ENCODE peak calls at places on chromosomes 13 and 19, in six cellular contexts. G is uterus, F is sigmoid colon, M is fibroblast of mammary gland, R is spleen, Y is GM12865. C is an unnamed sample.

GRCh38 chr13:80074143-80074752 is 266.7 kb downstream of the SPRY2 start:
- DNase-seq in R (no peak), F (no peak), M (no peak), Y (no peak), G (no peak), C (no peak)

GRCh38 chr19:53102701-53103140 is 501 bp downstream of the ZNF160 start:
- DNase-seq in G (peak; percentile 26), R (peak; percentile 86), F (peak; percentile 68), Y (peak; percentile 66), M (peak; percentile 32), C (no peak)

GRCh38 chr19:55473613-55474012 is 2.8 kb upstream of the ZNF628 start:
- DNase-seq in R (no peak), F (no peak), Y (no peak), M (peak; percentile 66), G (no peak), C (no peak)

GRCh38 chr19:16661480-16662034 is 618 bp downstream of the TMEM38A start:
- DNase-seq in M (no peak), R (no peak), F (peak; percentile 76), Y (peak; percentile 87), G (peak; percentile 37), C (no peak)

GRCh38 chr13:29589234-29589633 is 6.3 kb downstream of the SLC7A1 start:
- DNase-seq in F (no peak), G (no peak), Y (no peak), M (peak; percentile 25), R (no peak), C (no peak)

GRCh38 chr13:74129500-74130144 is 4.6 kb downstream of the KLF12 start:
- DNase-seq in M (peak; percentile 52), Y (peak; percentile 60), R (no peak), G (no peak), F (no peak), C (no peak)

GRCh38 chr19:31220540-31220939 is 128.7 kb downstream of the TSHZ3 start:
- DNase-seq in R (no peak), F (no peak), G (no peak), Y (no peak), M (peak; percentile 33), C (no peak)

GRCh38 chr19:41951686-41952172 is 7.4 kb downstream of the RABAC1 start:
- DNase-seq in Y (peak; percentile 87), M (peak; percentile 70), R (peak; percentile 94), G (peak; percentile 74), F (peak; percentile 86), C (no peak)

GRCh38 chr13:37918116-37919100 is 48.8 kb upstream of the TRPC4 start:
- DNase-seq in M (no peak), G (peak; percentile 59), R (no peak), F (no peak), Y (no peak), C (no peak)

GRCh38 chr13:34805347-34805746 is 136.7 kb upstream of the NBEA start:
- DNase-seq in Y (no peak), R (no peak), G (no peak), M (no peak), F (no peak), C (no peak)

GRCh38 chr19:7468840-7469239 is 20.0 kb downstream of the PEX11G start:
- DNase-seq in F (no peak), R (no peak), M (no peak), Y (no peak), G (no peak), C (no peak)

GRCh38 chr13:84430441-84430840 is 548.2 kb upstream of the SLITRK1 start:
- DNase-seq in G (no peak), Y (no peak), M (no peak), R (no peak), F (no peak), C (no peak)

GRCh38 chr13:31016342-31017325 is 84.2 kb downstream of the TEX26 start:
- DNase-seq in G (no peak), Y (no peak), M (no peak), F (no peak), R (no peak), C (no peak)

GRCh38 chr13:101204270-101205011 is 211.9 kb downstream of the NALCN start:
- DNase-seq in G (no peak), M (peak; percentile 4), Y (no peak), R (no peak), F (no peak), C (peak; percentile 5)

GRCh38 chr13:40440990-40441820 is 225.2 kb downstream of the FOXO1 start:
- DNase-seq in Y (no peak), F (peak; percentile 92), R (peak; percentile 84), M (peak; percentile 69), G (peak; percentile 78), C (no peak)

GRCh38 chr13:98478134-98479129 is 98.5 kb downstream of the STK24 start:
- DNase-seq in M (peak; percentile 54), Y (peak; percentile 89), F (no peak), G (no peak), R (no peak), C (no peak)

GRCh38 chr13:39385621-39386231 is 217.3 kb downstream of the LHFPL6 start:
- DNase-seq in G (no peak), R (no peak), M (no peak), F (no peak), Y (no peak), C (no peak)

GRCh38 chr19:13029893-13030292 is 34.6 kb downstream of the NFIX start:
- DNase-seq in M (no peak), Y (peak; percentile 23), R (no peak), F (peak; percentile 73), G (no peak), C (no peak)

GRCh38 chr19:44303976-44304568 is 753 bp downstream of the ZNF235 start:
- DNase-seq in R (no peak), G (no peak), Y (peak; percentile 3), M (peak; percentile 47), F (no peak), C (no peak)

GRCh38 chr13:107832521-107833095 is 382.7 kb downstream of the LIG4 start:
- DNase-seq in Y (no peak), F (no peak), G (no peak), R (no peak), M (no peak), C (no peak)

GRCh38 chr13:46143239-46143701 is 38.4 kb upstream of the CPB2 start:
- DNase-seq in M (no peak), Y (no peak), R (no peak), G (no peak), F (no peak), C (no peak)

GRCh38 chr13:46145950-46146349 is 36.0 kb downstream of the LCP1 start:
- DNase-seq in F (no peak), R (no peak), M (no peak), G (no peak), Y (no peak), C (no peak)

GRCh38 chr13:46149272-46150133 is 32.5 kb downstream of the LCP1 start:
- DNase-seq in G (no peak), Y (no peak), M (peak; percentile 38), R (no peak), F (no peak), C (no peak)

GRCh38 chr13:46150134-46150693 is 31.8 kb downstream of the LCP1 start:
- DNase-seq in F (no peak), R (no peak), Y (no peak), G (no peak), M (no peak), C (no peak)

GRCh38 chr13:46146898-46147297 is 35.1 kb downstream of the LCP1 start:
- DNase-seq in F (no peak), R (no peak), M (peak; percentile 18), G (no peak), Y (no peak), C (no peak)
- TF ChIP-seq CTCF in F (no peak), R (no peak), M (peak; percentile 32), G (no peak), Y (no peak), C (peak; percentile 31)

DNA sequence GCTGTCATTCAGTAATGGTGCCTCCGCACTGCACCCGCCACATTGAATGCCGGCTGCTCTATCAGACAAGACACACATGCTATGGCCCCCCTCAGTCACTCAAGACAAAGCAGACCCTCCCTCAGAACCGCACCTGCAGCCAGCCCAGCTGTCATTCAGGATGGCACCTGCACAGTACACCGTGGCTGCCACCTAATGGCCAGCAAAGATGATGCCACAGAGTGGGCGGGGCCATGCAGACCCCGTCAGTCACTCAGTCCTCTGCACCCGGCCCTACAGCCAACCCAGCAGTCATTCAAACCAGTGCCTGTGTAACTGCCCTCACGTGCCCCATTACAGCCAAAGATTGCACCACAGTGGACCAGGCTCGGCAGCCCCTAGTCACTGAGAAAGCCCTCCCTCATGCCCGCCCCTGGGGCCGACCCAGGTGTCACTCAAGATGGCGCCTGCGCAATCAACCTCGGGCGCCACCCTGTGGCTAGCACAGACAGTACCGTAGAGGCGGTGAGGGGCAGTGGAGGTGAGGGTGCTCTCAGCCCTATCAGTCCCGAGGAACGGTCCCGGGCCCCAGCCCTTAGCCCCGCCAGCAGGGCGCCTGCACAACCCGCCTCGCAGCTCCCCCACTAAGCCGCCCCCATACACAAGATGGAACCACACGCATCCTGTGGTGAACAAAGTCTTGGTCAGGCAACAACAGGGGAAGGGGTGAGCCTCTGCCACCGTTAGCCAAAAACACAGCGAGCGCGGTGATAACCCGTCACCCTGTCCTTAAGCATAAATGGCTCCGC is 2.4 kb downstream of the PEG3 start:
- DNase-seq in Y (no peak), G (peak; percentile 68), F (peak; percentile 86), R (no peak), M (peak; percentile 39), C (no peak)
- H3K4me3 ChIP-seq in Y (no peak overlapping the region), G (peak overlapping the region; percentile 48), F (peak overlapping the region; percentile 45), R (peak overlapping the region; percentile 18), M (peak overlapping the region; percentile 40), C (no peak overlapping the region)

GRCh38 chr13:110092869-110093268 is 214.1 kb downstream of the COL4A1 start:
- DNase-seq in Y (no peak), F (no peak), R (no peak), M (peak; percentile 68), G (no peak), C (no peak)

GRCh38 chr13:110089100-110089499 is 217.9 kb downstream of the COL4A1 start:
- DNase-seq in M (no peak), Y (no peak), F (no peak), G (no peak), R (no peak), C (no peak)

DNA sequence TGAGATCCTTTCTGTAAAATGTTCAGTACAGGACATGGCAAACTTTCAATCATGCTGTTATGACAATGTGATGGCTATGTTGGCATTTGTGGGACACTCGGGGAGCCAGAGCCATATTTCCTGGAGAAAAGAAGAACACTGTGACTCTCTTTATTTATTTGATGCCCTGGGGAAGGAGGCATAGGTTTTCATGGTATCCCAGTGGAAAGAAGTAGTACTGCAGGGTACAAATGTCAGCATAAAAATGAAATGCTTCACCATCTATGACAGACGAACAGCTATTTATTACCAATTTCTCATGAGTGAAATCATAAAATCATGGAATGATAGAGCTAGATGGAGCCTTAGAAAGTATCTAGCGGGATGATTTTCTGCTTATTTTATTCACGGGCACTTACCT is 217.1 kb downstream of the COL4A1 start:
- DNase-seq in Y (no peak), F (no peak), M (no peak), G (no peak), R (no peak), C (no peak)
- TF ChIP-seq CTCF in Y (peak; percentile 37), F (no peak), M (peak; percentile 52), G (no peak), R (no peak), C (peak; percentile 34)

DNA sequence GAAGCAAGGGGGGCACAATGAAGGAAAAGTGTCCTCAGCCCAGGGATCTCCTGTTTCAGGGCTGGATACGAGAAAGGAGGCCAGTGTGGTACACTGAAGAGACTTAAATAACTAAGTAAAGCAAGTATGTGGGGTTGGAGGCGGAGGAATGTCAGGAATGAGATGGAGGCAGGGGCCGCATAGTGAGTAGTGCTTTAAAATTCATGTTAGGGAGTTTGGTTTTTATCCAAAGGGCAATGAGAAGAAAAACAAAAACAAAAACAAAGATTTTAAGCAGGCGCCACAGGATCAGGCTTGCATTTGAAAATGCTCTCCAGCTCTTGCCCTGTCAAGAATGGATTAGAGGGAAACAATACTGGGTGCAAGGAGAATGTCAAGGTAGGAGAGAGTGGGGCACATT is 273.4 kb downstream of the DCLK1 start:
- DNase-seq in F (no peak), M (no peak), R (no peak), Y (no peak), G (no peak), C (no peak)
- H3K4me3 ChIP-seq in F (no peak overlapping the region), M (no peak overlapping the region), R (no peak overlapping the region), Y (no peak overlapping the region), G (no peak overlapping the region), C (no peak overlapping the region)

C was measured in AG09309.